ENCODE peak calls at places on chromosomes 6 and 20, in nine cellular contexts. P is adrenal gland, B is cardiac muscle cell, M is heart left ventricle, C is tibial artery, R is body of pancreas, W is right atrium auricular region, J is thoracic aorta, U is astrocyte. D is an unnamed sample.

GRCh38 chr6:3308106-3308505 is 49.4 kb downstream of the PSMG4 start:
- DNase-seq in P (no peak), B (no peak), M (no peak), C (no peak), R (no peak), W (no peak), J (no peak), U (no peak), D (no peak)

GRCh38 chr6:158568549-158568948 is 8.7 kb downstream of the TMEM181 start:
- DNase-seq in P (no peak), B (no peak), M (no peak), C (no peak), R (no peak), W (no peak), J (no peak), U (no peak), D (no peak)

GRCh38 chr20:37995856-37996625 is 37.2 kb downstream of the TTI1 start:
- DNase-seq in P (no peak), B (no peak), M (no peak), C (no peak), R (no peak), W (no peak), J (no peak), U (no peak), D (no peak)

GRCh38 chr6:46025573-46025972 is 9.9 kb upstream of the CLIC5 start:
- DNase-seq in P (no peak), B (no peak), M (no peak), C (no peak), R (no peak), W (no peak), J (no peak), U (no peak), D (no peak)

GRCh38 chr6:3755637-3756515 is 4.4 kb upstream of the PXDC1 start:
- DNase-seq in P (no peak), B (no peak), M (no peak), C (no peak), R (no peak), W (no peak), J (no peak), U (no peak), D (no peak)

GRCh38 chr6:133730881-133731280 is 158.0 kb upstream of the TCF21 start:
- DNase-seq in P (no peak), B (peak; percentile 5), M (no peak), C (no peak), R (no peak), W (no peak), J (no peak), U (peak; percentile 10), D (no peak)

GRCh38 chr6:30013296-30013922 is 47.7 kb upstream of the POLR1H start:
- DNase-seq in P (no peak), B (peak; percentile 21), M (peak; percentile 62), C (no peak), R (peak; percentile 13), W (no peak), J (no peak), U (no peak), D (no peak)

GRCh38 chr20:52972965-52973819 is 1.0 kb downstream of the TSHZ2 start:
- DNase-seq in P (peak; percentile 67), B (peak; percentile 12), M (peak; percentile 27), C (no peak), R (peak; percentile 30), W (no peak), J (no peak), U (no peak), D (no peak)

GRCh38 chr20:59013959-59014608 is 5.1 kb upstream of the TUBB1 start:
- DNase-seq in P (no peak), B (peak; percentile 18), M (no peak), C (no peak), R (no peak), W (peak; percentile 48), J (no peak), U (peak; percentile 70), D (no peak)

GRCh38 chr20:51211191-51211590 is 188.3 kb upstream of the KCNG1 start:
- DNase-seq in P (no peak), B (no peak), M (no peak), C (no peak), R (no peak), W (no peak), J (no peak), U (no peak), D (no peak)

GRCh38 chr6:170255426-170256125 is 35.3 kb downstream of the DLL1 start:
- DNase-seq in P (no peak), B (no peak), M (peak; percentile 15), C (no peak), R (no peak), W (no peak), J (no peak), U (no peak), D (no peak)

GRCh38 chr20:9500121-9500911 is 14.1 kb upstream of the LAMP5 start:
- DNase-seq in P (no peak), B (no peak), M (no peak), C (no peak), R (no peak), W (no peak), J (no peak), U (no peak), D (no peak)

GRCh38 chr6:621916-622315 is 35.0 kb downstream of the HUS1B start:
- DNase-seq in P (no peak), B (no peak), M (no peak), C (no peak), R (no peak), W (no peak), J (no peak), U (no peak), D (no peak)

GRCh38 chr6:43668151-43669028 is 19.2 kb downstream of the MRPS18A start:
- DNase-seq in P (peak; percentile 81), B (peak; percentile 71), M (peak; percentile 78), C (peak; percentile 27), R (peak; percentile 59), W (peak; percentile 71), J (no peak), U (peak; percentile 26), D (peak; percentile 73)

GRCh38 chr6:147080215-147080614 is 124.0 kb upstream of the STXBP5 start:
- DNase-seq in P (no peak), B (no peak), M (no peak), C (no peak), R (no peak), W (no peak), J (no peak), U (no peak), D (no peak)

GRCh38 chr6:41921712-41921998 is 356 bp downstream of the BYSL start:
- DNase-seq in P (no peak), B (no peak), M (no peak), C (no peak), R (no peak), W (no peak), J (no peak), U (no peak), D (no peak)

GRCh38 chr20:48126227-48126740 is 341.0 kb upstream of the SULF2 start:
- DNase-seq in P (no peak), B (no peak), M (no peak), C (no peak), R (no peak), W (no peak), J (no peak), U (no peak), D (no peak)

GRCh38 chr20:56630506-56631317 is 1.6 kb downstream of the TFAP2C start:
- DNase-seq in P (no peak), B (no peak), M (no peak), C (no peak), R (no peak), W (no peak), J (no peak), U (peak; percentile 25), D (no peak)

GRCh38 chr6:143337201-143337949 is 113.1 kb downstream of the ADAT2 start:
- DNase-seq in P (peak; percentile 57), B (peak; percentile 32), M (peak; percentile 52), C (no peak), R (peak; percentile 56), W (no peak), J (no peak), U (no peak), D (peak; percentile 52)

GRCh38 chr6:166501246-166501645 is 85.2 kb downstream of the RAMACL start:
- DNase-seq in P (no peak), B (no peak), M (no peak), C (no peak), R (no peak), W (no peak), J (no peak), U (no peak), D (no peak)

GRCh38 chr6:36315921-36316320 is 20.8 kb downstream of the BNIP5 start:
- DNase-seq in P (no peak), B (no peak), M (no peak), C (no peak), R (peak; percentile 21), W (no peak), J (no peak), U (no peak), D (no peak)

GRCh38 chr6:34025112-34025807 is 120.6 kb downstream of the GRM4 start:
- DNase-seq in P (no peak), B (peak; percentile 6), M (no peak), C (no peak), R (no peak), W (no peak), J (no peak), U (no peak), D (no peak)
- TF ChIP-seq CTCF in P (no peak), B (no peak), M (no peak), C (no peak), R (no peak), W (no peak), J (no peak), U (no peak), D (no peak)

GRCh38 chr20:21129861-21130260 is 4.0 kb downstream of the KIZ start:
- DNase-seq in P (no peak), B (no peak), M (no peak), C (no peak), R (no peak), W (no peak), J (no peak), U (no peak), D (no peak)
- H3K4me1 ChIP-seq in P (peaks cover 15% of the 10 kb centered on the region), B (peaks cover 16% of the 10 kb centered on the region), M (no peaks in the 10 kb centered on the region), C (peaks cover 8% of the 10 kb centered on the region), R (peaks cover 19% of the 10 kb centered on the region), W (peaks cover 10% of the 10 kb centered on the region), J (peaks cover 7% of the 10 kb centered on the region), U (peaks cover 3% of the 10 kb centered on the region), D (peaks cover 7% of the 10 kb centered on the region)

GRCh38 chr6:78835817-78836216 is 31.5 kb upstream of the IRAK1BP1 start:
- DNase-seq in P (no peak), B (peak; percentile 33), M (no peak), C (no peak), R (no peak), W (no peak), J (no peak), U (no peak), D (no peak)
- TF ChIP-seq CTCF in P (no peak), B (peak; percentile 8), M (no peak), C (no peak), R (no peak), W (peak; percentile 39), J (peak; percentile 11), U (peak; percentile 18), D (no peak)

DNA sequence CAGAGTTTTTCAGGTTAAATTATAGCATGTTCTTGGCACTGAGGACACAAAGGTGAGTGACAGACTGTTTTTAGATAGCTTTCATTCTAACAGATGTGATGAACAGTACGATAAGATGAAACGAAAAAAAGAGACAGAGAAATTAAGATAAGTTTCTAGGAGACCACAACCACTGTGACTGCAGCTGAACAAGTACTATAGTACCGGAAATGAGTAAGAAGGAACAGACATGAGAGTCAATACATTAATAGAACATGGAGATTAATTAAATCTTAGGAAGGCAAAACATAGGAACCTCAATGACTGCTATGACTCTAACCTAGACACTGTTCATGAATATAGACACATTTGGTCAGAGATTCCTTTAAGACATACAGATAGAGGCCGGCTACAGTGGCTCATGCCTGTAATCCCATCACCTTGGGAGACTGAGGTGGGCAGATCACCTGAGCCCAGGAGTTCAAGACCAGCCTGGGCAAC is 40.2 kb downstream of the HBS1L start:
- DNase-seq in P (no peak), B (no peak), M (no peak), C (no peak), R (no peak), W (no peak), J (no peak), U (no peak), D (no peak)
- H3K4me1 ChIP-seq in P (no peaks in the 10 kb centered on the region), B (no peaks in the 10 kb centered on the region), M (no peaks in the 10 kb centered on the region), C (no peaks in the 10 kb centered on the region), R (no peaks in the 10 kb centered on the region), W (no peaks in the 10 kb centered on the region), J (no peaks in the 10 kb centered on the region), U (no peaks in the 10 kb centered on the region), D (no peaks in the 10 kb centered on the region)